ENCODE peak calls at places on chromosome 16, in four cellular contexts. X, E, V and I are unnamed samples. For H3K9me3, the result is how much of the 10 kb centered on the place peaks cover.

GRCh38 chr16:17404903-17405691 is 65.7 kb downstream of the XYLT1 start:
- DNase-seq in X (peak), V (no peak), E (peak), I (no peak)

GRCh38 chr16:12021578-12022265 is 45.2 kb downstream of the SNX29 start:
- DNase-seq in E (no peak), V (no peak), X (peak), I (no peak)

GRCh38 chr16:75485230-75486013 is 9.8 kb downstream of the CHST6 start:
- DNase-seq in E (no peak), X (no peak), V (no peak), I (no peak)

GRCh38 chr16:50335198-50335958 is 33.4 kb downstream of the BRD7 start:
- DNase-seq in X (no peak), E (no peak), V (peak), I (peak)

GRCh38 chr16:81547194-81547918 is 102.7 kb downstream of the CMIP start:
- DNase-seq in E (no peak), V (no peak), X (no peak), I (no peak)

GRCh38 chr16:67190448-67191399 is 788 bp upstream of the EXOC3L1 start:
- DNase-seq in V (no peak), E (no peak), X (no peak), I (no peak)

GRCh38 chr16:14036869-14037268 is 34.2 kb upstream of the MRTFB start:
- DNase-seq in X (no peak), E (no peak), V (no peak), I (no peak)

GRCh38 chr16:66205287-66206167 is 161.0 kb upstream of the CDH5 start:
- DNase-seq in X (no peak), E (no peak), V (no peak), I (no peak)

GRCh38 chr16:86015606-86016005 is 116.6 kb downstream of the IRF8 start:
- DNase-seq in E (no peak), X (no peak), V (no peak), I (no peak)

GRCh38 chr16:21646721-21647561 is 5.5 kb downstream of the IGSF6 start:
- DNase-seq in X (no peak), E (no peak), V (peak), I (peak)

GRCh38 chr16:5971924-5972323 is 874.3 kb upstream of the EEF2KMT start:
- DNase-seq in E (peak), V (no peak), X (no peak), I (no peak)

GRCh38 chr16:1741553-1742165 is 29.7 kb downstream of the NME3 start:
- DNase-seq in V (no peak), X (no peak), E (no peak), I (no peak)

GRCh38 chr16:8887952-8888560 is 5.9 kb downstream of the LITAFD start:
- DNase-seq in E (peak), V (no peak), X (peak), I (no peak)

GRCh38 chr16:59126486-59126885 is 392.4 kb upstream of the GOT2 start:
- DNase-seq in V (no peak), X (no peak), E (no peak), I (no peak)

GRCh38 chr16:66547101-66547989 is 2.6 kb downstream of the TK2 start:
- DNase-seq in X (no peak), E (no peak), V (no peak), I (no peak)

GRCh38 chr16:48592839-48593429 is 17.0 kb downstream of the N4BP1 start:
- DNase-seq in V (no peak), E (no peak), X (no peak), I (no peak)

GRCh38 chr16:86708431-86708830 is 130.1 kb downstream of the FOXL1 start:
- DNase-seq in X (no peak), E (no peak), V (no peak), I (no peak)

GRCh38 chr16:46996391-46996790 is 22.9 kb upstream of the DNAJA2 start:
- DNase-seq in X (no peak), E (no peak), V (no peak), I (no peak)

GRCh38 chr16:66935319-66936011 is at the start of gene CES2:
- DNase-seq in V (no peak), E (no peak), X (peak), I (no peak)

GRCh38 chr16:88375236-88376052 is 7.3 kb upstream of the ZNF469 start:
- DNase-seq in V (no peak), X (no peak), E (peak), I (no peak)
- H3K27ac ChIP-seq in V (no peak), X (no peak), E (no peak), I (no peak)

GRCh38 chr16:24163935-24164334 is 92.2 kb upstream of the CACNG3 start:
- DNase-seq in V (no peak), E (no peak), X (no peak), I (no peak)
- H3K9me3 ChIP-seq in V (under half), E (under half), X (under half), I (under half)

DNA sequence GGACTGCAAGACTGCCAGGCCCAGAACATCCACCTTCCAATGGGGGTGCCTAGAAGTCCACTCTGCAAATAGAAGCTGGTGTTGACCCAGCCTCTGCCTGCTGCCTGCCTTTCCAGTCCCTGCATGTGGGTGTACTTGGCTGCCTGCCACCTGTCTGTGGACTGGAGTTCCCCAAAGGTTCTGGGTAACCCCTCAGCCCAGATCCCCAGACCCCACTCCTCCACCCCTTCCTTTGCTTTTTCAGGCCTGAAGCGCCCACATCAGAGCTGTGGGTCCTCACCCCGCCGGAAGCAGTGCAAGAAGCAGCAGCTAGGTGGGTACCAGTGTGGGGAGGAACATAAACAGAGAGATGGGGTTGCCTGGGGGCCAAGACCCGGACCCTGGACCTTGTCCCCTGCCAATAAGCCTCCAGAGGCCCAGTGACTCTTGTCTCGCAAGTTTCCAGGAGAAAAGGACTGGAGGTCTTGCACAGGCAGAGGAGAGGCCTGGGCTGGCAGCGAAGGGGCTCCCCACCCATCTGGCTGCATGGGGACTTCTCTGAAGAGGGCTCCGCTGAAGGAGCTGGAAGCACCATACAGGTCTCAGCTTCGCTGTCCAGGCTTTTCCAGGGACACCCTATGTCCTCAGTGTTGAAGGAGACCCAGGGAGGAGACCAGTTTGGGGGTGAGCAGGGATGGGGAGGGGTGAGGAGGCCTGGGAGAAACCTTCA is 34.3 kb downstream of the NLRC5 start:
- DNase-seq in V (peak), E (no peak), X (no peak), I (peak)
- H3K27ac ChIP-seq in V (peak), E (no peak), X (no peak), I (peak)

DNA sequence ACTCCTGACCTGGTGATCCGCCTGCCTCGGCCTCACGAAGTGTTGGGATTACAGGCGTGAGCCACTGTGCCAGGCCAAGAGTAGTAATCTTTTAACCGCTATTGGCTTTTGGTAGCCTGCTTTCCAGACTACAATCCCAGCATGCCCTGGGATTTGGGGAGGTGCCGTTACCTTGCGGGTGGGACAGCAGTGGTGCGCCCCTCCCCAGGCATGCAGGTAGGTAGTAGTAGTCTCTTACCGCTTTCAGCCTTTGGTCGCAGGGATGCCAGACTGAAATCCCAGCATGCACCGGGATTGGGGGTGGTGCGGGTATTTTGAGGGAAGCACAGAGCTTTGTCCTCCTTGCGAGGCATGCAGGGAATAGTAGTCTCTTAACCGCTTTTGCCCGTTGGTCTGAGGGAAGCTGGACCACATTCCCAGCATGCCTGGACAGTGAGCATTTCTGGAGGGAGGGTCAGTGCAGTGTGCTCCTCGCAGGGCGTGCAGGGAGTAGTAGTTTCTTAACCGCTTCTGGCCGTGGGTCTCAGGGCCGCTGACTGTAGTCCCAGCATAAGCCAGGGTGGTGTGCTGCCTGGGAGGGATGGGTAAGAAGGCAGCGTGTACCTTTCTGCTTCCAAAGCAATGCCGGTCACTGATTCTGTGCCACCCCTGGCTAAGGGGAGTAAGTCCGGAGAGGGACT is 1686.8 kb downstream of the TP53TG3F start:
- DNase-seq in E (no peak), X (no peak), V (no peak), I (no peak)
- H3K9me3 ChIP-seq in E (under half), X (under half), V (under half), I (under half)

GRCh38 chr16:10579575-10579964 is 828 bp downstream of the EMP2 start:
- DNase-seq in E (no peak), V (no peak), X (no peak), I (no peak)
- H3K27ac ChIP-seq in E (no peak), V (no peak), X (peak), I (no peak)

GRCh38 chr16:68553186-68553585 is 14.1 kb downstream of the ZFP90 start:
- DNase-seq in E (no peak), V (no peak), X (no peak), I (no peak)
- H3K9me3 ChIP-seq in E (half or more), V (under half), X (half or more), I (half or more)

GRCh38 chr16:68251812-68252211 is 6.6 kb downstream of the PLA2G15 start:
- DNase-seq in X (peak), E (no peak), V (no peak), I (no peak)
- H3K27ac ChIP-seq in X (peak), E (no peak), V (no peak), I (no peak)

GRCh38 chr16:35198223-35199199 is 1739.1 kb downstream of the TP53TG3F start:
- DNase-seq in X (no peak), E (no peak), V (no peak), I (no peak)
- H3K9me3 ChIP-seq in X (under half), E (under half), V (under half), I (under half)

DNA sequence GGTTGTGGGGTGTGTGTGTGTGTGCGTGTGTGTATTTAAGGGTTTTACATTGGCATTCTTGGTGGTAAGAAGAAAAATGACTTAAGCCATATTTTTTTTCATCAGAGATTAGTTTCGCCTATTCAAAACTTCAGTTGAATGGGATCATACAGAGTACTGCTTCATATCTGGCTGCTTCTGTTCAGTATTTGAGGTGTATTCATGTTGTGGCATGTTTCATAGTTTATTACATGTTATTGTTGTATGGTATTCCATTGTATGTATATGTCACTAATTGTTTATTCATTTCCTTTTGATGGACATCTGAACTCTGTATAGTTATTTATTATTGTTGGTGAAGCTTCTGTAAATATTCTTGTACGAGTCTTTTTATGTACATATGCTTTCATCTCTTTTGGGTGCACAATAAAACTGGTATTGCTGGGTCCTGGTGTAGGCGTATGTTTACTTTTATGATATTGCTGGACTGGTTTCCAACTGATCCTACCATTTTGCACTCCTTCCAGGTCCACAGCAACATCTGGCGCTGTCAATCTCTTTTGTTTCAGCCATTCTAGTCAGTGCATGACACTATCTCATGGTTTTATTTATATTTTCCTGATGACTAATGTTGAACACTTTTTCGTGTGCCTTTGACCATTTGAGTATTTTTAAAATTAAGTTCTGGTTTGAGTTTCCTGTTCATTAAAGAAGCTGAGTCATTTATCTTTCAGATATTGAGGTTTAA is 77.4 kb upstream of the MAF start:
- DNase-seq in E (peak), V (no peak), X (no peak), I (no peak)
- H3K27ac ChIP-seq in E (no peak), V (no peak), X (no peak), I (no peak)